ENCODE peak calls at places on chromosome 18, in five cellular contexts. E is HFFc6; A is omental fat pad; X is BE2C; O is CD8-positive, alpha-beta T cell. U is an unnamed sample.

GRCh38 chr18:44130365-44130942 is 550.2 kb upstream of the SETBP1 start:
- DNase-seq in E (no peak), O (no peak), A (no peak), X (peak; percentile 28), U (peak; percentile 33)

GRCh38 chr18:22348521-22349316 is 69.0 kb downstream of the CTAGE1 start:
- DNase-seq in A (no peak), E (peak; percentile 18), O (no peak), X (no peak), U (peak; percentile 64)

GRCh38 chr18:3255611-3256165 is 6.2 kb upstream of the MYL12B start:
- DNase-seq in O (no peak), X (no peak), E (no peak), A (no peak), U (no peak)

GRCh38 chr18:26655614-26656400 is 107.5 kb upstream of the KCTD1 start:
- DNase-seq in X (peak; percentile 43), O (no peak), E (peak; percentile 5), A (no peak), U (peak; percentile 74)

GRCh38 chr18:53644799-53645471 is 579.5 kb downstream of the MBD2 start:
- DNase-seq in A (no peak), X (no peak), E (no peak), O (no peak), U (no peak)

GRCh38 chr18:55523001-55523400 is 65.0 kb downstream of the TCF4 start:
- DNase-seq in O (no peak), A (no peak), X (no peak), E (no peak), U (no peak)

GRCh38 chr18:75170022-75170789 is 38.7 kb downstream of the PTGR3 start:
- DNase-seq in A (no peak), O (no peak), X (no peak), E (no peak), U (no peak)

GRCh38 chr18:34224423-34225217 is at the start of gene NOL4:
- DNase-seq in O (no peak), A (no peak), E (no peak), X (peak; percentile 89), U (peak; percentile 99)

GRCh38 chr18:33212363-33212762 is 228.2 kb downstream of the CCDC178 start:
- DNase-seq in E (no peak), X (no peak), O (no peak), A (no peak), U (no peak)

GRCh38 chr18:25133879-25134278 is 218.1 kb downstream of the ZNF521 start:
- DNase-seq in E (no peak), O (no peak), X (no peak), A (no peak), U (no peak)

GRCh38 chr18:8423051-8423558 is 186.1 kb upstream of the RAB12 start:
- DNase-seq in A (no peak), O (no peak), X (peak; percentile 23), E (peak; percentile 11), U (no peak)

DNA sequence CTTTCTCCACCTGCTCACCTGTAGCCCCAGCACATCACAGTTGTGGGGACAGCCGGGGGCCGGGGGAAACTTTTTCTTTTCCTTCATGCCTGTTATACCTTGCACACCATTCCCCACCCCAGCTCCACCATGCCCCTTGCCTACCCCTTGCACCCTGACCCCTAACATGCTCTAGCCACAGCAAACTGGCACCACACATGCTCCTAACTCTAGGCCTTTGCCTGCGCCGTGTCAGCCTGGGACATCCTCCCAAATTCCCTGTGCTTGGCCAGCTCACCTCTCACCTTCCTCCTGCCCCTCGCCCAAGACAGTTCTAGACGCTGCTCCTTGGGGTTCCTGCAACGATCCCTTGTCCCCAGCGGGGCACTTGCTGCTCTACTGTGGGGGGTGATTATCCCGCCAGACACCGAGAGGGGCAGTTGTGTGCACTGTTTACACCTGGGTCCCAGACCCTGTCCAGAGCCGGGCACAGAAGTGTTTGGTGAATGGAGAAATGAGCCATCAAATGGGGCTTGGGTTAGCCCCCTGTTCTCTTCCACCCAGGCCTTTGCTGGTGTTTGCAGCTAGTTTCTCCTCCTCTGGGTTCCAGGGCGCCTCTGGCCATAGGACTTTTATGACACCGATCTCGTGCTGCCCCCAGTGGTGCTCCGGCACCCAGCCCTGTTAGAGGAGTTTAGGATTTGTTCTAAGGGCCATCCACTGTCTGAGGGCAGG is 129.8 kb downstream of the CTIF start:
- DNase-seq in A (no peak), O (no peak), E (no peak), X (no peak), U (no peak)
- TF ChIP-seq CTCF in A (no peak), O (no peak), E (no peak), X (no peak), U (no peak)

GRCh38 chr18:45837283-45838070 is 12.0 kb downstream of the SIGLEC15 start:
- DNase-seq in X (peak; percentile 38), E (no peak), A (no peak), O (peak; percentile 27), U (peak; percentile 80)
- TF ChIP-seq CTCF in X (no peak), E (peak; percentile 52), A (no peak), O (no peak), U (no peak)

GRCh38 chr18:49949991-49950395 is 136.7 kb upstream of the ACAA2 start:
- DNase-seq in A (no peak), O (no peak), E (no peak), X (no peak), U (no peak)

GRCh38 chr18:49948975-49949374 is 135.6 kb upstream of the ACAA2 start:
- DNase-seq in O (no peak), A (no peak), E (no peak), X (no peak), U (no peak)

GRCh38 chr18:49944681-49945080 is 131.3 kb upstream of the ACAA2 start:
- DNase-seq in O (no peak), A (no peak), X (peak; percentile 27), E (no peak), U (peak; percentile 35)
- TF ChIP-seq CTCF in O (no peak), A (no peak), X (peak; percentile 33), E (peak; percentile 41), U (no peak)

DNA sequence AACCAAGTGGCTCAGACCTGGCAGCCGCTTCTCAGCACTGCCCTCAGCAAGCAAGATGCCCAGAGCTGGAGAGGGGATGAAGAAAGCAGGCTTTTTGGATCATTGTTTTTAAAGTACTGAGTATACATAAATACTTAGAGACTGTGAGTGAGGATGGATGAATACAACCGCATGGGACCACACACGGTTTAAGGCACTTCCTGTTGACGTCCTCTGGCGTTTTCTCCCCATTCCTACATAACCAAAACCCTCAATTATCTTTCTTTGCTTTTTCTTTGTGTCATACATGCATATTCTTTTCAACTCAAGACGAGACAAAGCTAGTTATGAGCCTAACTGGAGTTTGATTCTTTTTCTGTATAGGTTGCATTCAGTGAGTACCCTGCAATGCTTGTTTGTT is 198.4 kb downstream of the GALR1 start:
- DNase-seq in A (no peak), O (no peak), E (no peak), X (no peak), U (no peak)
- TF ChIP-seq CTCF in A (no peak), O (no peak), E (no peak), X (no peak), U (no peak)

GRCh38 chr18:71431689-71432088 is 1112.5 kb downstream of the CBLN2 start:
- DNase-seq in X (no peak), E (no peak), O (no peak), A (no peak), U (no peak)

GRCh38 chr18:71431171-71431570 is 1113.0 kb downstream of the CBLN2 start:
- DNase-seq in X (no peak), E (no peak), O (no peak), A (no peak), U (no peak)

DNA sequence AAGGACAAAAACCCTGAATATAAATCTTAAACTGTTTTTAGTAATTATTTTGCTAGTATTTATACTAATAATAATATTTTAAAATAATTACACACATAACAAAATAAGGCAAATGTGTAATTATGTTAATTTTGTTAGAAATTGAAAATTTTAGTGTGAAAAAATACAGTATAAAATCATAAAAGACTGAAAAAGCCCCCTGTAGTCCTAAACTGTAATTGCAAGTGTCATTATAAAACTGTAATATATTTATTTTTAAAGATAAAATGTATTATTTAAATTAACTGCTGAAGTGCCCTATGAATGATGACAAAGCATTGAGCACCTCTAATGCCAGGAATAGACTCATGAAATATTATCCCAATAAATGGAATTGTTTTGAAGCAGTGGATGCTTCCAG is 1117.7 kb downstream of the CBLN2 start:
- DNase-seq in O (no peak), A (no peak), X (no peak), E (no peak), U (no peak)
- TF ChIP-seq CTCF in O (no peak), A (no peak), X (no peak), E (peak; percentile 46), U (no peak)

GRCh38 chr18:42950732-42951131 is 164.8 kb downstream of the RIT2 start:
- DNase-seq in A (no peak), X (no peak), E (no peak), O (no peak), U (no peak)
- TF ChIP-seq CTCF in A (no peak), X (no peak), E (no peak), O (no peak), U (no peak)

GRCh38 chr18:41009926-41010325 is 945.1 kb upstream of the PIK3C3 start:
- DNase-seq in O (no peak), A (no peak), E (no peak), X (no peak), U (no peak)
- TF ChIP-seq CTCF in O (no peak), A (no peak), E (no peak), X (no peak), U (no peak)

GRCh38 chr18:57029761-57030160 is 117.1 kb upstream of the BOD1L2 start:
- DNase-seq in X (peak; percentile 15), O (no peak), A (no peak), E (no peak), U (no peak)
- TF ChIP-seq CTCF in X (peak; percentile 23), O (no peak), A (no peak), E (peak; percentile 29), U (no peak)

U was measured in WTC11.